ENCODE peak calls at places on chromosomes 6 and 20, in nine cellular contexts. N, J, C, P, L, E, Y, V and W are unnamed samples.
A peak's percentile ranks its signal among the peaks of the same experiment; 100 is the strongest.

GRCh38 chr6:168892031-168892430 is 361.6 kb downstream of the THBS2 start:
- DNase-seq in V (no peak), C (no peak), P (no peak), E (no peak), N (no peak), Y (no peak), L (no peak), J (no peak), W (no peak)

GRCh38 chr6:3776881-3777507 is 25.5 kb upstream of the PXDC1 start:
- DNase-seq in N (no peak), C (no peak), L (no peak), Y (no peak), P (peak; percentile 51), V (no peak), J (no peak), E (no peak), W (no peak)

GRCh38 chr20:59074456-59074855 is 31.9 kb upstream of the PRELID3B start:
- DNase-seq in L (no peak), Y (peak; percentile 75), E (no peak), V (no peak), C (no peak), P (no peak), J (no peak), N (no peak), W (no peak)

GRCh38 chr6:9316831-9317230 is 881.5 kb upstream of the SLC35B3 start:
- DNase-seq in N (no peak), Y (no peak), P (no peak), L (peak; percentile 73), C (no peak), J (no peak), V (no peak), E (no peak), W (no peak)

GRCh38 chr6:109318328-109318876 is 63.9 kb downstream of the CD164 start:
- DNase-seq in P (no peak), J (peak; percentile 80), E (no peak), L (peak; percentile 58), Y (no peak), V (no peak), N (no peak), C (no peak), W (no peak)

GRCh38 chr6:154548130-154548830 is 37.8 kb upstream of the CNKSR3 start:
- DNase-seq in P (peak; percentile 45), N (no peak), V (no peak), E (no peak), Y (peak; percentile 75), J (no peak), C (no peak), L (peak; percentile 13), W (no peak)

GRCh38 chr6:14664616-14665315 is 547.2 kb downstream of the CD83 start:
- DNase-seq in C (no peak), Y (no peak), L (peak; percentile 37), P (peak; percentile 23), E (no peak), N (no peak), J (no peak), V (no peak), W (no peak)

GRCh38 chr6:158219229-158219628 is 51.1 kb downstream of the GTF2H5 start:
- DNase-seq in E (no peak), V (no peak), N (no peak), L (no peak), P (no peak), C (peak; percentile 83), J (no peak), Y (peak; percentile 75), W (no peak)

GRCh38 chr6:34829137-34829536 is 37.3 kb downstream of the BLTP3A start:
- DNase-seq in N (no peak), Y (no peak), V (no peak), J (no peak), C (peak; percentile 80), P (no peak), E (no peak), L (no peak), W (no peak)

GRCh38 chr6:97151611-97152010 is 131.4 kb downstream of the MMS22L start:
- DNase-seq in L (no peak), P (no peak), J (no peak), N (no peak), E (no peak), V (no peak), Y (no peak), C (no peak), W (no peak)

GRCh38 chr6:6998194-6998569 is 109.6 kb upstream of the RREB1 start:
- DNase-seq in Y (no peak), L (no peak), N (no peak), P (no peak), E (no peak), J (peak; percentile 59), C (no peak), V (no peak), W (no peak)

GRCh38 chr6:33850294-33850693 is 46.5 kb upstream of the MLN start:
- DNase-seq in L (no peak), C (no peak), P (no peak), J (no peak), N (no peak), Y (no peak), V (no peak), E (no peak), W (no peak)

GRCh38 chr6:45900808-45901752 is 114.6 kb downstream of the CLIC5 start:
- DNase-seq in N (no peak), P (no peak), Y (peak; percentile 53), J (no peak), E (no peak), V (no peak), L (peak; percentile 75), C (no peak), W (no peak)

GRCh38 chr20:43569282-43569681 is 10.5 kb downstream of the SGK2 start:
- DNase-seq in P (no peak), L (no peak), E (no peak), N (no peak), V (no peak), Y (no peak), C (no peak), J (no peak), W (no peak)

GRCh38 chr20:43568706-43569105 is 9.9 kb downstream of the SGK2 start:
- DNase-seq in P (no peak), E (no peak), L (no peak), V (no peak), Y (no peak), N (no peak), C (no peak), J (no peak), W (no peak)

GRCh38 chr20:43571771-43572170 is 12.9 kb downstream of the SGK2 start:
- DNase-seq in E (no peak), Y (no peak), L (no peak), N (no peak), J (no peak), C (no peak), P (no peak), V (no peak), W (no peak)

GRCh38 chr20:43571310-43571709 is 12.5 kb downstream of the SGK2 start:
- DNase-seq in P (no peak), E (no peak), Y (no peak), N (no peak), L (no peak), C (no peak), V (no peak), J (no peak), W (no peak)

DNA sequence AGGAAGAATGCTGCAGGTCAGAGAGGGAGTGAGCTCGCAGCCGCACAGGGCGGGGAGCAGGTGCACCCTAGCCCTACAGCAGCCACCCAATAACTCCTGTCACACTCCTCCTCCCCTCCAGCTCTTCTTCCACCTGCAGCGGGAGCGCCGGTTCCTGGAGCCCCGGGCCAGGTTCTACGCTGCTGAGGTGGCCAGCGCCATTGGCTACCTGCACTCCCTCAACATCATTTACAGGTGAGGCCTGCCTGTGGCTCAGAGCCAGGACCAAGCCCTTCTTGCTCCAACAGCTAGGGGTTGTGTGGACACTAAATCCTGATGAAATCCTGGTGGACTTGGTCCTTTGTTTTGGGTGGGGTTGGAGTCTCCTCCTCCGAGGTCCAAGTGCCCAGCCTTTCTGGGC is 11.7 kb downstream of the SGK2 start:
- DNase-seq in E (no peak), C (no peak), J (no peak), L (no peak), N (no peak), P (no peak), V (no peak), Y (no peak), W (no peak)
- H3K4me3 ChIP-seq in E (no peak overlapping the region), C (no peak overlapping the region), J (no peak overlapping the region), L (no peak overlapping the region), N (no peak overlapping the region), P (no peak overlapping the region), V (no peak overlapping the region), Y (no peak overlapping the region), W (no peak overlapping the region)

GRCh38 chr20:46400828-46401477 is 5.5 kb downstream of the ELMO2 start:
- DNase-seq in Y (peak; percentile 48), E (no peak), P (no peak), N (no peak), C (no peak), L (no peak), V (peak; percentile 21), J (no peak), W (peak; percentile 86)
- H3K4me1 ChIP-seq in Y (peaks cover 17% of the 10 kb centered on the region), E (peaks cover 59% of the 10 kb centered on the region), P (peaks cover 17% of the 10 kb centered on the region), N (peaks cover 6% of the 10 kb centered on the region), C (peaks cover 22% of the 10 kb centered on the region), L (peaks cover 13% of the 10 kb centered on the region), V (peaks cover 8% of the 10 kb centered on the region), J (peaks cover 58% of the 10 kb centered on the region), W (peaks cover 69% of the 10 kb centered on the region)

GRCh38 chr6:17831135-17831534 is 124.4 kb upstream of the NUP153 start:
- DNase-seq in P (no peak), J (no peak), L (no peak), N (no peak), V (no peak), Y (peak; percentile 86), C (no peak), E (no peak), W (no peak)

GRCh38 chr6:17826301-17826700 is 119.6 kb upstream of the NUP153 start:
- DNase-seq in P (no peak), C (no peak), E (no peak), J (no peak), N (no peak), Y (no peak), V (no peak), L (no peak), W (no peak)

GRCh38 chr6:17829905-17830304 is 123.2 kb upstream of the NUP153 start:
- DNase-seq in E (no peak), L (no peak), N (no peak), Y (no peak), P (no peak), J (no peak), C (no peak), V (no peak), W (no peak)

GRCh38 chr6:17828149-17828548 is 121.4 kb upstream of the NUP153 start:
- DNase-seq in C (no peak), E (no peak), V (no peak), N (no peak), L (no peak), J (no peak), P (no peak), Y (no peak), W (no peak)
- H3K36me3 ChIP-seq in C (peaks cover 30% of the 10 kb centered on the region), E (peaks cover 5% of the 10 kb centered on the region), V (peaks cover 78% of the 10 kb centered on the region), N (peaks cover 5% of the 10 kb centered on the region), L (no peaks in the 10 kb centered on the region), J (peaks cover 96% of the 10 kb centered on the region), P (peaks cover 68% of the 10 kb centered on the region), Y (peaks cover 12% of the 10 kb centered on the region), W (no peaks in the 10 kb centered on the region)

DNA sequence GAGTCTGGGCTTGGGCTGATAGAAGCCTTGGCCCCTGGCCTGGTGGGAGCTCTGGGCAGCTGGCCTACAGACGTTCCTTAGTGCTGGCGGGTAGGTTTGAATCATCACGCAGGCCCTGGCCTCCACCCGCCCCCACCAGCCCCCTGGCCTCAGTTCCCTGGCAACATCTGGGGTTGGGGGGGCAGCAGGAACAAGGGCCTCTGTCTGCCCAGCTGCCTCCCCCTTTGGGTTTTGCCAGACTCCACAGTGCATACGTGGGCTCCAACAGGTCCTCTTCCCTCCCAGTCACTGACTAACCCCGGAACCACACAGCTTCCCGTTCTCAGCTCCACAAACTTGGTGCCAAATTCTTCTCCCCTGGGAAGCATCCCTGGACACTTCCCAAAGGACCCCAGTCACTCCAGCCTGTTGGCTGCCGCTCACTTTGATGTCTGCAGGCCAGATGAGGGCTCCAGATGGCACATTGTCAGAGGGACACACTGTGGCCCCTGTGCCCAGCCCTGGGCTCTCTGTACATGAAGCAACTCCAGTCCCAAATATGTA is 957 bp upstream of the VEGFA start:
- DNase-seq in J (peak; percentile 76), E (no peak), V (no peak), N (no peak), C (no peak), P (peak; percentile 73), L (peak; percentile 38), Y (peak; percentile 86), W (no peak)
- H3K4me3 ChIP-seq in J (peak overlapping the region; percentile 97), E (no peak overlapping the region), V (no peak overlapping the region), N (no peak overlapping the region), C (no peak overlapping the region), P (peak overlapping the region; percentile 94), L (no peak overlapping the region), Y (no peak overlapping the region), W (no peak overlapping the region)